ENCODE peak calls at places on chromosome 7, in four cellular contexts. L is body of pancreas, R is IMR-90, G is GM10248. F is an unnamed sample.

GRCh38 chr7:35280854-35281253 is 27.0 kb upstream of the TBX20 start:
- DNase-seq in L (no peak), R (no peak), G (no peak), F (no peak)

GRCh38 chr7:30877010-30877740 is 34.5 kb upstream of the AQP1 start:
- DNase-seq in L (no peak), R (no peak), G (no peak), F (no peak)

GRCh38 chr7:98280791-98281756 is at the start of gene BRI3:
- DNase-seq in L (peak; percentile 94), R (peak; percentile 73), G (peak; percentile 98), F (peak; percentile 98)

GRCh38 chr7:95772771-95773581 is 622 bp downstream of the DYNC1I1 start:
- DNase-seq in L (peak; percentile 41), R (no peak), G (no peak), F (no peak)

GRCh38 chr7:105734233-105734632 is 142.2 kb downstream of the ATXN7L1 start:
- DNase-seq in L (no peak), R (peak; percentile 7), G (no peak), F (no peak)

GRCh38 chr7:55532150-55532917 is 40.0 kb downstream of the VOPP1 start:
- DNase-seq in L (no peak), R (no peak), G (no peak), F (no peak)

GRCh38 chr7:100865971-100866720 is 1.0 kb upstream of the TRIP6 start:
- DNase-seq in L (peak; percentile 88), R (no peak), G (no peak), F (no peak)

GRCh38 chr7:73865738-73866445 is 4.9 kb downstream of the TMEM270 start:
- DNase-seq in L (peak; percentile 47), R (peak; percentile 63), G (peak; percentile 50), F (peak; percentile 69)

GRCh38 chr7:105429746-105430612 is 41.3 kb upstream of the SRPK2 start:
- DNase-seq in L (peak; percentile 48), R (peak; percentile 47), G (peak; percentile 52), F (peak; percentile 55)

GRCh38 chr7:83148776-83149175 is 13.9 kb downstream of the PCLO start:
- DNase-seq in L (no peak), R (no peak), G (no peak), F (no peak)

GRCh38 chr7:20329389-20330175 is 1.1 kb upstream of the ITGB8 start:
- DNase-seq in L (peak; percentile 79), R (peak; percentile 71), G (peak; percentile 67), F (peak; percentile 66)

GRCh38 chr7:2687881-2688318 is at the start of gene AMZ1:
- DNase-seq in L (no peak), R (no peak), G (no peak), F (no peak)

GRCh38 chr7:155296006-155296787 is 1.5 kb upstream of the INSIG1 start:
- DNase-seq in L (peak; percentile 67), R (no peak), G (no peak), F (no peak)

GRCh38 chr7:155280446-155281410 is 16.9 kb upstream of the INSIG1 start:
- DNase-seq in L (no peak), R (no peak), G (no peak), F (no peak)

GRCh38 chr7:428387-428786 is 91.3 kb downstream of the PDGFA start:
- DNase-seq in L (no peak), R (no peak), G (no peak), F (no peak)

GRCh38 chr7:116968626-116969025 is 15.3 kb downstream of the ST7 start:
- DNase-seq in L (no peak), R (no peak), G (no peak), F (no peak)

GRCh38 chr7:107622937-107623336 is 37.7 kb upstream of the SLC26A4 start:
- DNase-seq in L (no peak), R (no peak), G (no peak), F (no peak)

GRCh38 chr7:81066797-81067196 is 147.9 kb upstream of the SEMA3C start:
- DNase-seq in L (no peak), R (no peak), G (no peak), F (no peak)

GRCh38 chr7:124275411-124275810 is 242.5 kb upstream of the TMEM229A start:
- DNase-seq in L (no peak), R (peak; percentile 9), G (no peak), F (no peak)

GRCh38 chr7:48748081-48748833 is 176.1 kb upstream of the CDC14C start:
- DNase-seq in L (no peak), R (no peak), G (no peak), F (no peak)

GRCh38 chr7:155591055-155591750 is 44.8 kb upstream of the CNPY1 start:
- DNase-seq in L (no peak), R (no peak), G (no peak), F (no peak)

GRCh38 chr7:135260930-135261721 is 27.5 kb downstream of the STRA8 start:
- DNase-seq in L (no peak), R (peak; percentile 11), G (no peak), F (no peak)

GRCh38 chr7:421056-421991 is 98.3 kb downstream of the PDGFA start:
- DNase-seq in L (no peak), R (no peak), G (no peak), F (no peak)

GRCh38 chr7:23712368-23713284 is 2.6 kb downstream of the STK31 start:
- DNase-seq in L (no peak), R (peak; percentile 78), G (peak; percentile 56), F (peak; percentile 68)

DNA sequence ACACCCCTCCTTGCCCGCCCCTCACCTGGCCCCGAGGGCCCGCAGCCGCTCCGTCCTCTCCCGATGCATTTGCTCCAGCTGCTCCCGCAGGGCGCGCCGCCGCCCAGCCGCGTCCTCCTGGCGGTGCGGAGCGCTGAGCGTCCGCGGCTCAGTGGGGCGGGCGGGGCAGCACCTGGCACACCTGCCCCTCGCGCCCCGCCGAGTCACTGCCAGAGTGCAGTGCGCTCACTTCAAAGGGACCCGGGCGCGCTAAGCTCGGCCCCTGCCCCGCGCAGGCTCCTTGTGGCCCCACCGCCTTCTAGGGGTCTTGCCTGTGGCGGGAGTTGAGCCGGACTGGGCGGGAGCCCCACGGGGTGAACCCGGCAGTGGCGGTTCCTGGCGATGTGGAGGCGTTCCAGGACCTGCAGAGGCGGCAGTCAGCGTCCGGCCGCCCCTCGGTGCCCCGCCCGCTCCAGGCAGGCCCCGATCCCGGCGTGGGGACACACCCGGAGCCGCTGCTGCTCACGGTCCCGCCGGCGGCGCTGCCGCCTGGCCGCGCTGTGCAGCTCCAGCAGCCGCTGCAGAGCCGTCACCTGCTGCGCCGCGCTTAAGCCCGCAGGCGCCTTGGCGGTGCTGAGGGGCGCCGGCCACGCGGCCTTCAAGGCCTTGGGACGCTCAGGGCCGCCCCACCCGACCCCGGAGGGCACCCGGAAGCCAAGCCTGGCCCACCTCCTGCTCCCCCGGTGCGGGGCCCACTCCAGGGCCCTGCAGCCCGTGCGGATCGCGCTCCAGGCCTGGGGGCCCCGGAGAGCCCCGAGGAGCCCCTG is 6.7 kb downstream of the ATP6V1F start:
- DNase-seq in L (peak; percentile 73), R (peak; percentile 23), G (peak; percentile 69), F (peak; percentile 81)
- TF ChIP-seq CTCF in L (peak; percentile 20), R (peak; percentile 13), G (peak; percentile 29), F (no peak)

DNA sequence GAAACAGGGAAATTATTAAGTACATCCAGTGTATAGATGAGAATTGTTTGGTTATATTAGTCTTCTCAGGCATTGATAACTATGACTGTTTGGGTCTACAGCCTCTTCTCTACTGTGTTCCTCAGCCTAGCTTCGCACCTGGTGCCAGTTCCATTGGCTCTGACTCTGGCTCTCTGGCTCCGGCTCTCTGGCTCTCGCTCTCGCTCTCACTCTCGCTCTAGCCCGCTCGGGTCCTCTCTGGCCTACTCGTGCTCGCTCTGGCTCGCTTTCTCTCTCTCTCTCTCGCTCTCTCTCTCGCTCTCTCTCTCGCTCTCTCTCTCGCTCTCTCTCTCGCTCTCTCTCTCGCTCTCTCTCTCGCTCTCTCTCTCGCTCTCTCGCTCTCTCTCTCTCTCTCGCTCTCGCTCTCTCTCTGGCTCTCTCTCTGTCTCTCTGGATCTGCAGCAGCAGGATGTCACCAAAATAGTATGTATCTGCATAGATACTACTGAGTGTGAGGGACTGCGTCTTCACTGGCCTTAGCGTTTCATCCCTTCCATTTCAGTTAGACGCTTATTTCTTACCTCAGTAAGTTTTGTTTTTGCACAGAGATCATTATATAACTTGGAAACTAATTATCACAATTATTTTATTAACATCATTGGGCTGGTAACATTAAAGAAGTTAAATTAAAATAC is 6.5 kb upstream of the SSBP1 start:
- DNase-seq in L (no peak), R (no peak), G (no peak), F (no peak)
- TF ChIP-seq CTCF in L (no peak), R (no peak), G (no peak), F (no peak)

GRCh38 chr7:10128748-10129147 is 844.9 kb upstream of the PHF14 start:
- DNase-seq in L (no peak), R (no peak), G (no peak), F (no peak)
- TF ChIP-seq CTCF in L (peak; percentile 30), R (no peak), G (no peak), F (no peak)

GRCh38 chr7:103870664-103871063 is 118.8 kb downstream of the RELN start:
- DNase-seq in L (no peak), R (no peak), G (no peak), F (no peak)

GRCh38 chr7:103866919-103867318 is 122.5 kb downstream of the RELN start:
- DNase-seq in L (no peak), R (no peak), G (no peak), F (no peak)

GRCh38 chr7:103867874-103868273 is 121.6 kb downstream of the RELN start:
- DNase-seq in L (no peak), R (no peak), G (no peak), F (no peak)

DNA sequence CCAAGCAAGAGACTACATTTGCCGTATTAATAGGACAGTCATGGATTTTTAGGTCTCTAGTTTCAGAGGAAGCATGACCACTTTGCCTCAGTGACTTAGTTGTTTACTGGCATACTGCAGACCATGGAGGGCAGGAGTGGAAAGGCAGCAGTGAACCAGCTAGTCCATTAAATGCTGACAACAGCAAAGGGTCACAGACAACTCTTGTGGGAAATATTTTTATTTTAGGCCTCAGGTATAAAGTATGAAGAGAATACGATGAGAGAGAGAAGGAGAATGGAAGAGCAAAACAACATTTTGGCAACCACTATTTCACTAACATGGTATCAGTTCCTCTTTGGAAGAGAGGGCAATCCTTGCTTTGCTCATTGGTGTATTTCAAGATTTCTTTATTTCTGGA is 118.0 kb downstream of the RELN start:
- DNase-seq in L (no peak), R (no peak), G (no peak), F (no peak)
- TF ChIP-seq CTCF in L (no peak), R (no peak), G (no peak), F (no peak)

F was measured in GM13976.